ENCODE peak calls at places on chromosomes 4 and X, in six cellular contexts. T, L, N, X, F and V are unnamed samples.
A peak's percentile ranks its signal among the peaks of the same experiment; 100 is the strongest.

GRCh38 chr4:143358923-143359694 is 22.4 kb downstream of the GAB1 start:
- DNase-seq in N (peak; percentile 93), T (no peak), X (peak; percentile 82), L (no peak), F (no peak), V (peak; percentile 91)

GRCh38 chrX:122586831-122587230 is 597.2 kb upstream of the GRIA3 start:
- DNase-seq in N (no peak), L (no peak), F (no peak), X (no peak), T (no peak), V (no peak)

GRCh38 chr4:156391297-156391653 is 437.6 kb upstream of the CTSO start:
- DNase-seq in N (no peak), L (no peak), T (no peak), X (no peak), F (no peak), V (no peak)

GRCh38 chrX:2500681-2501151 is at the start of the genes DHRSX and ZBED1:
- DNase-seq in N (no peak), F (no peak), L (peak; percentile 40), T (no peak), X (peak; percentile 12), V (peak; percentile 69)

GRCh38 chr4:133623847-133624246 is 474.8 kb downstream of the PCDH10 start:
- DNase-seq in F (no peak), X (no peak), N (no peak), L (no peak), T (no peak), V (no peak)

GRCh38 chr4:67714955-67715354 is 14.0 kb upstream of the UBA6 start:
- DNase-seq in L (no peak), F (no peak), T (no peak), X (no peak), N (no peak), V (no peak)

GRCh38 chr4:83392562-83392961 is 57.9 kb upstream of the HPSE start:
- DNase-seq in L (no peak), T (no peak), X (no peak), F (peak; percentile 29), N (no peak), V (no peak)

GRCh38 chrX:132561974-132562373 is 73.1 kb upstream of the MBNL3 start:
- DNase-seq in F (peak; percentile 52), L (no peak), N (no peak), X (no peak), T (no peak), V (no peak)

GRCh38 chr4:150683775-150684350 is 101.9 kb downstream of the MAB21L2 start:
- DNase-seq in T (no peak), N (no peak), F (no peak), L (no peak), X (no peak), V (no peak)

GRCh38 chr4:182862166-182862875 is 54.9 kb downstream of the DCTD start:
- DNase-seq in N (no peak), L (no peak), F (peak; percentile 35), X (no peak), T (no peak), V (no peak)

GRCh38 chr4:10185518-10186227 is 69.1 kb upstream of the WDR1 start:
- DNase-seq in F (no peak), N (no peak), X (no peak), L (no peak), T (no peak), V (no peak)

GRCh38 chr4:74543247-74543670 is 98.3 kb downstream of the AREG start:
- DNase-seq in T (no peak), L (no peak), X (no peak), F (no peak), N (no peak), V (peak; percentile 1)

GRCh38 chr4:55745014-55745413 is 74.6 kb upstream of the EXOC1L start:
- DNase-seq in F (no peak), N (no peak), L (no peak), X (no peak), T (no peak), V (no peak)

DNA sequence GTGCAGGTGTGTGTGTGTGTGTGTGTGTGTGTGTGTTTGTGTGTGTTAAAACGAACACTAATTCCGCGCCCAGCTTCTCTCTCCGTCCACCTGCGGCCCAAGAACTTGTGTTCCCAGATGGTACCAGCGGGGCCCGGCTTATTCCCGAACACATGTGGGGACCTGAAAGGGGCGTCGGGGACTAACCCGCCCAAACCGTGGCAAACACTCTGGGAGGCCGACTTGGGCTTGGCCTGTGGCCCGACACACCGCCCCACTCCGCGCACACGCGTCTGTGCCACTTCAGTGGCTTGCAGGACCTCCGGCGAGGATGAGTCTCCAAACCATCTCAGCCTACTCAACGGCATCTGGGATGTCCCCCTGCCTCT is 870 bp upstream of the HHIP start:
- DNase-seq in F (no peak), N (no peak), T (no peak), X (no peak), L (no peak), V (no peak)
- H3K4me2 ChIP-seq in F (no peak overlapping the region), N (peak overlapping the region; percentile 91), T (no peak overlapping the region), X (peak overlapping the region; percentile 17), L (peak overlapping the region; percentile 94), V (no peak overlapping the region)

DNA sequence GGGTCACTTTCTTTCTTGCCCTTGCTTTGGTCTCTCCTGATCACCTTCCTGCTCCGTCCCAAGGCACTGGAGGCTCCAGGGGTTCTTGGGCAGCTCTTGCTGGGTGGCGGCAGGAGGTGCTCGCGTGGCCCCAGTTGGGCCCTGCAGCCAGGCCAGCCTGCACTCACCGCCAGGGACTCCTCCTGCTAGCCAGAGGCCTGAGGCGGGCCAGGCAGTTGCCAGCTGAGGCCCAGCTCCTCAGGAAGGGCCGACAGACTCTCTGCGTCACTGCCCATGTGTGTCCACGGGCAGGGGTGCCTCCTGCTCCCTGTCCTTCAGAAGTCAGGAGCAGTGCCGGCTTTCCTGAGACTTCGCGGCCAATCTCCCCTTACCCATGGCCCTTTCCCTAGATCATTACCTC is 9.3 kb downstream of the SUV39H1 start:
- DNase-seq in L (no peak), T (no peak), N (no peak), F (no peak), X (no peak), V (no peak)
- H3K9me3 ChIP-seq in L (no peaks in the 10 kb centered on the region), T (peaks cover 3% of the 10 kb centered on the region), N (peaks cover 3% of the 10 kb centered on the region), F (no peaks in the 10 kb centered on the region), X (no peaks in the 10 kb centered on the region), V (no peaks in the 10 kb centered on the region)

DNA sequence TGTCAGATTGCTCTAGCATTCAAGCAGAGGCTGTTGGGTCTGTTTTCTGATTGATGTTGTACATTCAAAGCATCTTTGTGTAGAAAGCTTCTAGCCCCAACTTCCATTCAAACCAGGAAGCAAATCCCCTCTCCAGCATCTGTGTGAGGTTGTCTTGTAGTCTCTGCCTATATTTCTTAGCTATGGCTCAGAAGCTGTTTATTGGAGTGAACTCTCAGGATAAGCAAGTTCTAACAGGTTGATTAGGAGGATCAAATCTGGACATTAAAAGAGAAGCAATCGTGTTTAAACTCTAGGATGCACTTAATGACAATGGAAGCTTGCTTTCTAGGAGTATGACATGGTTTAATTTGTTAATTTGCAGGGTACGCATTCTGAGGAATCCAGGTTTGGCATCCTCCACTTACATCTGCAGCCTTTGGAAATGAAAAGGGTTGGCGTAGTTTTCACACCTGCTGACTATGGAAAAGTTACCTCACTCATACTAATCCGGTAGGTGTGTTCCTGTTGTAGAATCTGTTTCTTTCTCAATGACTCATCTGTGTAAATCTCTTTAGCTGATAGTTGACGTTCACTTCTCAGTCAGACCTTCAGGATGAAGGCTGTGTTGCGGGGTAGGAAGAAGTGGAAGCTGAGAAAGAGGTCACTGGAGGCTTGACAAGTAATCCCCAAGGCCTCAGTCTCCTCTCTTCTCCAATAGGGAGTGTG is 88.0 kb upstream of the TLR2 start:
- DNase-seq in N (no peak), L (no peak), F (no peak), T (peak; percentile 13), X (no peak), V (no peak)
- H3K4me2 ChIP-seq in N (no peak overlapping the region), L (no peak overlapping the region), F (no peak overlapping the region), T (peak overlapping the region; percentile 47), X (no peak overlapping the region), V (no peak overlapping the region)

GRCh38 chrX:46735625-46736024 is 23.3 kb downstream of the SLC9A7 start:
- DNase-seq in T (no peak), X (no peak), F (no peak), N (no peak), L (no peak), V (no peak)
- H3K9me3 ChIP-seq in T (peaks cover 2% of the 10 kb centered on the region), X (no peaks in the 10 kb centered on the region), F (peaks cover 8% of the 10 kb centered on the region), N (peaks cover 3% of the 10 kb centered on the region), L (peaks cover 28% of the 10 kb centered on the region), V (peaks cover 22% of the 10 kb centered on the region)

GRCh38 chr4:173318648-173319211 is 15.4 kb downstream of the HMGB2 start:
- DNase-seq in F (peak; percentile 10), X (peak; percentile 80), T (no peak), L (no peak), N (peak; percentile 74), V (peak; percentile 62)
- H3K4me2 ChIP-seq in F (no peak overlapping the region), X (peak overlapping the region; percentile 15), T (no peak overlapping the region), L (no peak overlapping the region), N (no peak overlapping the region), V (no peak overlapping the region)

DNA sequence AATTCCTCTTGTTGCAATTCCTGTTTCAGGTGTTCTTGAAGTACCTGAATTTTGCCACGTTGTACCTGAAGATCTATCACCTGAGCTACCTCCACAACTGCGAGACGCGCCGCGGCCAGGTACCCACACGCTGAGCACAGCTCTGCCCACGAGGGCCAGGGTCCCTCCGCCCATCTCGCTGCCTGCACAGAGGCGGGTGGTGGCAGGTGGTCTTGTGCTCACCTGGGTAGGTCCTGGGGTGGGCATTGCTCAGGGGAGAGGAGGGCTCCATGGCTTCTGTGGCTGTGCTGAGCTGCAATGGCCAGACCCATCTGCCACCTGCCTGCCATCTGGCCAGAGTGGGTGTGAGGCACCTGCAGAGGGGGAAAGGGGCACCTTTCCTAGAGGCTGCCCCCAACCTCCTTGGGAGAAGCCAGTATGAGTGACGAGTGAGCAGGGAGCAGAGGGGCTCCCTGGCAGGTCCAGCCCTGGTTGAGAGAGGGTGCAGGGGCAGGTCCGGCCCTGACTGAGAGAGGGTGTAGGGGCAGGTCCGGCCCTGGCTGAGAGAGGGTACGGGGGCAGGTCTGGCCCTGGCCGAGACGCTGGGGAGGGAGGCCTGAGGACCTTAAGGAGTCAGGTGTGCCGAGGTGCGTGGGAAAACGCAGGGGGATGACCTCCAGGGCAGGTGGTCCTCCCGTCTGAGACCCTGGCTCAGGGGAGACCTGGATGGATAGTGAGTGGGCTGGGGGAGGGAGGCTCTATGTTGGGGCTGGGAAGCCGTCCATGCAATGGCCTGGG is 10.7 kb downstream of the PDE6B start:
- DNase-seq in F (no peak), T (no peak), X (no peak), N (no peak), L (no peak), V (no peak)
- H3K9me3 ChIP-seq in F (no peaks in the 10 kb centered on the region), T (peaks cover 13% of the 10 kb centered on the region), X (no peaks in the 10 kb centered on the region), N (peaks cover 19% of the 10 kb centered on the region), L (no peaks in the 10 kb centered on the region), V (no peaks in the 10 kb centered on the region)